ENCODE peak calls at places on chromosomes 2 and 18, in nine cellular contexts. N, I, P, A, M, J, X, Q and T are unnamed samples.
A peak's percentile ranks its signal among the peaks of the same experiment; 100 is the strongest.

GRCh38 chr2:48131503-48132293 is 225.4 kb upstream of the FBXO11 start:
- DNase-seq in N (no peak), I (no peak), P (no peak), A (no peak), M (no peak), J (no peak), X (no peak), Q (peak; percentile 86), T (no peak)

GRCh38 chr2:227411320-227411989 is 23.7 kb upstream of the SCYGR1 start:
- DNase-seq in N (no peak), I (no peak), P (no peak), A (no peak), M (no peak), J (no peak), X (no peak), Q (peak; percentile 70), T (no peak)

GRCh38 chr2:229231469-229231868 is 39.6 kb downstream of the PID1 start:
- DNase-seq in N (no peak), I (no peak), P (no peak), A (no peak), M (no peak), J (no peak), X (no peak), Q (no peak), T (no peak)

GRCh38 chr2:108182489-108182888 is 57.3 kb upstream of the SULT1C3 start:
- DNase-seq in N (no peak), I (peak; percentile 33), P (no peak), A (peak; percentile 42), M (no peak), J (no peak), X (no peak), Q (peak; percentile 55), T (no peak)

GRCh38 chr2:168165985-168166901 is 81.2 kb downstream of the STK39 start:
- DNase-seq in N (no peak), I (no peak), P (no peak), A (no peak), M (no peak), J (no peak), X (no peak), Q (no peak), T (no peak)

GRCh38 chr2:240566203-240567136 is 1.8 kb upstream of the RNPEPL1 start:
- DNase-seq in N (peak; percentile 90), I (peak; percentile 94), P (peak; percentile 86), A (peak; percentile 97), M (peak; percentile 98), J (peak; percentile 88), X (peak; percentile 76), Q (peak; percentile 69), T (peak; percentile 74)

GRCh38 chr2:101496279-101496678 is 21.4 kb upstream of the RFX8 start:
- DNase-seq in N (no peak), I (no peak), P (no peak), A (no peak), M (no peak), J (no peak), X (no peak), Q (no peak), T (no peak)

GRCh38 chr18:72867721-72868665 is at the start of gene NETO1:
- DNase-seq in N (no peak), I (no peak), P (no peak), A (no peak), M (no peak), J (no peak), X (no peak), Q (no peak), T (no peak)

GRCh38 chr2:205133544-205133943 is 548.8 kb upstream of the NRP2 start:
- DNase-seq in N (no peak), I (no peak), P (no peak), A (no peak), M (no peak), J (peak; percentile 27), X (no peak), Q (no peak), T (no peak)

GRCh38 chr2:205129531-205129930 is 552.8 kb upstream of the NRP2 start:
- DNase-seq in N (no peak), I (no peak), P (no peak), A (no peak), M (no peak), J (no peak), X (no peak), Q (no peak), T (no peak)

DNA sequence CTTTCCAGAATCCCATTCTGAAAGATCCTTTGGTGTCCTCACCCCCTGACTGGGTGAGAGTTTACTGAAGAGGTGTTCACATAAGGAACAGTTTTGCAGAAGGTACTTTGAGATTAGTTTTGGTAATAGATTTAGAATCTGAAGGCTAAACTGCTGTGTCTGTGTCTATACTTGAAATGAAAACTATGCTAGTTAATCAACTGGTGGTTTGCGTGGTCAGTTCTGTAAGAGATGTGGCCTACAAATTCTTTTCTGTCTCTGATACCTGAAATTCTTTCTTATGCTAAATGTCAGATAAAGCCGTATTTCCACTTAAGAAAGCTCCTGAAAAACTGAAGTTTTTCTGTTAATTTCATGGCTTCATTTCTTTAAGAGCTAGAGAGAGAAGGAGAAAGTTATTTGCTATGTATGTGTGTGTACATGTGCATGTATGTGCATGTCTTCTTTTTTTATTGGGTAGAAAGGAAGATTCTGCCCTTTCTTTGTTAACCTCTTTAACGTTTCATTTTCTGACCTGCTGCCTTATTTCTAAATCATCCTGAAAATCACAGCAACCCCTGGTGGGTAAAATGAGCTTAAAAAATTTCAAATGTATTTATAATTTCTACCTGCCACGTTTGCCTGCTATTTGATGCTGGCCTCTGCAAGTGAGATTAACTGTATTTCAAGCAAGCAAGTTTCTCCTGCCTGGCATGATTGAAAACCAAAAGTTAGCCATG is 552.0 kb upstream of the NRP2 start:
- DNase-seq in N (no peak), I (no peak), P (no peak), A (no peak), M (no peak), J (no peak), X (no peak), Q (no peak), T (no peak)
- H3K27ac ChIP-seq in N (peak overlapping the region; percentile 25), I (no peak overlapping the region), P (no peak overlapping the region), A (no peak overlapping the region), M (no peak overlapping the region), J (no peak overlapping the region), X (no peak overlapping the region), Q (no peak overlapping the region), T (no peak overlapping the region)

GRCh38 chr18:52311331-52311730 is 28.7 kb upstream of the DCC start:
- DNase-seq in N (no peak), I (no peak), P (no peak), A (no peak), M (no peak), J (no peak), X (no peak), Q (no peak), T (no peak)

GRCh38 chr18:52310651-52311050 is 29.3 kb upstream of the DCC start:
- DNase-seq in N (no peak), I (no peak), P (no peak), A (no peak), M (no peak), J (no peak), X (no peak), Q (no peak), T (no peak)

GRCh38 chr18:52312321-52312720 is 27.7 kb upstream of the DCC start:
- DNase-seq in N (no peak), I (no peak), P (no peak), A (no peak), M (no peak), J (no peak), X (no peak), Q (no peak), T (no peak)

GRCh38 chr18:52313213-52313612 is 26.8 kb upstream of the DCC start:
- DNase-seq in N (no peak), I (no peak), P (no peak), A (no peak), M (no peak), J (no peak), X (no peak), Q (no peak), T (no peak)
- H3K27ac ChIP-seq in N (no peak overlapping the region), I (no peak overlapping the region), P (no peak overlapping the region), A (no peak overlapping the region), M (no peak overlapping the region), J (no peak overlapping the region), X (no peak overlapping the region), Q (no peak overlapping the region), T (no peak overlapping the region)

DNA sequence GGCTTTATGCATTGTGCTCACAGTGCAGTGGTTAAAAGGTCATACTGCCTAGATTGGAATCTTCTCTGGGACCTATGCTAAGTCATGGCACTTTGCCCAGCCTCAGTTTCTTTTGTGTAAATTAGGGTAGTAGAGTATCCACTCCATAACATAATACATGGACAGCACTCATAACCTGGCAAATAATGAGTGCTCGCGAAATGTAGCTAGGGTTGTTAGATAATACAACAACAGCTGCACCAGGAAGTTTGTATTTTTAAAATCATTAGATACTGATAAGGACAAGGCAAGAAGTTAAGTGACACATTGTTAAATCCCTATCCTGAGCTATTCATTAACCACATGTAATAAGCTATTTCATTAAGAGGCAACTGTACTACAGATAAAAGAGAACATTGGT is 13.8 kb upstream of the PLA2R1 start:
- DNase-seq in N (no peak), I (no peak), P (no peak), A (no peak), M (no peak), J (no peak), X (no peak), Q (no peak), T (no peak)
- H3K27ac ChIP-seq in N (no peak overlapping the region), I (no peak overlapping the region), P (no peak overlapping the region), A (no peak overlapping the region), M (no peak overlapping the region), J (no peak overlapping the region), X (no peak overlapping the region), Q (no peak overlapping the region), T (no peak overlapping the region)

GRCh38 chr18:79404567-79404910 is 8.8 kb downstream of the NFATC1 start:
- DNase-seq in N (no peak), I (no peak), P (no peak), A (no peak), M (peak; percentile 36), J (no peak), X (no peak), Q (no peak), T (no peak)

GRCh38 chr18:79402209-79402576 is 6.5 kb downstream of the NFATC1 start:
- DNase-seq in N (no peak), I (no peak), P (no peak), A (no peak), M (no peak), J (no peak), X (no peak), Q (no peak), T (no peak)

GRCh38 chr18:79403723-79404566 is 8.2 kb downstream of the NFATC1 start:
- DNase-seq in N (no peak), I (no peak), P (no peak), A (no peak), M (peak; percentile 48), J (no peak), X (no peak), Q (no peak), T (no peak)

GRCh38 chr18:79401494-79402208 is 5.9 kb downstream of the NFATC1 start:
- DNase-seq in N (no peak), I (no peak), P (no peak), A (no peak), M (peak; percentile 65), J (no peak), X (no peak), Q (no peak), T (no peak)

DNA sequence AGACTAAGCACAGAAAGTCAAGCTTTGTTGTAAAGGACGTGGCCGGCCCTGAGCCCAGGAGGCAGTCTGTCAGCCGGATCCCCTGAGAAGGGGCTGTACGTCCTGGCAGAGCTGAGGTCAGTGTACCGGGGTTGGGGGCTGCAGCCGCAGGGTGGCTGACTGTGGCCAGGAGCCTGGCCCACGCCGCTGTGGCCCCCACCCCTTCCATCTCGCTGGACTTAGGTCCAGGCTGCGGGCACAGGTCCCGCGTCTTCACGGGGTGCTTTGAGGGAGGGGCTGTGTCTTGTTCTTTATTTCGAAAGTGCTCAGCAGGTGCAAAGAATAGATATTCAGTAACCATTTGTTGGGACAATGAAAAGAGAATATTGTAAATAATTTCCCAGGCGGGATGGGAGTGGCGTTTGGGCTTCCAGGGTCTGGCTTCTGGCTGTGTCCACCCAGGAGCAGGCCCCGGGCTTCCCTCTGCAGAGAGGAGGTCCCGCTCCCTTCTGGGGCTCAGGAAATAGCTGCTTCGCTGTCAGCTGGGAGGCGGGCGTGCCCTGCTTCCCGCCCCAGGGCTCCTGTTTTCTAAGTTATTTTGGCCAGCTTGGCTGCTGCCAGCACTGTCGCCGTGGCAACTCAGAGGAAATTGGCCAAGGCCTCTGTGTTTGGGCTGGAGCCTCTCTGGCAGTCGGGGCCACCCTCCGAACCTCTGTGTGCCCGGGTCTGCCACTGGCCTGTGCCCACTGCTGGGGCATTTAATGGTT is 7.4 kb downstream of the NFATC1 start:
- DNase-seq in N (no peak), I (peak; percentile 68), P (peak; percentile 60), A (peak; percentile 43), M (peak; percentile 75), J (peak; percentile 71), X (peak; percentile 43), Q (no peak), T (no peak)
- H3K27ac ChIP-seq in N (peak overlapping the region; percentile 92), I (peak overlapping the region; percentile 31), P (peak overlapping the region; percentile 67), A (peak overlapping the region; percentile 26), M (peak overlapping the region; percentile 80), J (peak overlapping the region; percentile 98), X (no peak overlapping the region), Q (no peak overlapping the region), T (peak overlapping the region; percentile 72)